ENCODE peak calls at places on chromosomes 6 and 20, in five cellular contexts. S, L, X, Y and W are unnamed samples.

GRCh38 chr6:148835920-148836441 is 89.2 kb downstream of the UST start:
- DNase-seq in S (peak), L (peak), X (no peak), Y (no peak), W (peak)

GRCh38 chr6:89508755-89509563 is 76.0 kb downstream of the ANKRD6 start:
- DNase-seq in S (no peak), L (no peak), X (no peak), Y (no peak), W (no peak)

GRCh38 chr20:57661201-57662027 is 41.2 kb upstream of the ZBP1 start:
- DNase-seq in S (no peak), L (no peak), X (no peak), Y (no peak), W (no peak)

GRCh38 chr20:19903168-19903676 is 113.9 kb upstream of the NAA20 start:
- DNase-seq in S (peak), L (peak), X (no peak), Y (peak), W (peak)

GRCh38 chr6:142945446-142946180 is 637 bp upstream of the HIVEP2 start:
- DNase-seq in S (no peak), L (no peak), X (no peak), Y (peak), W (peak)

GRCh38 chr6:119276211-119276610 is 73.3 kb downstream of the MAN1A1 start:
- DNase-seq in S (peak), L (no peak), X (no peak), Y (no peak), W (no peak)

GRCh38 chr6:89940225-89941027 is 46.2 kb downstream of the GJA10 start:
- DNase-seq in S (peak), L (peak), X (peak), Y (peak), W (peak)

GRCh38 chr20:8267009-8267408 is 134.9 kb downstream of the PLCB1 start:
- DNase-seq in S (no peak), L (no peak), X (no peak), Y (no peak), W (no peak)

GRCh38 chr6:18367371-18367770 is 19.8 kb upstream of the RNF144B start:
- DNase-seq in S (no peak), L (no peak), X (no peak), Y (no peak), W (no peak)

GRCh38 chr6:82955841-82956240 is 109.8 kb downstream of the UBE3D start:
- DNase-seq in S (peak), L (peak), X (no peak), Y (no peak), W (no peak)

GRCh38 chr6:106161475-106161874 is 75.3 kb downstream of the PRDM1 start:
- DNase-seq in S (no peak), L (no peak), X (no peak), Y (no peak), W (no peak)

GRCh38 chr6:100554228-100554627 is 89.5 kb upstream of the SIM1 start:
- DNase-seq in S (no peak), L (no peak), X (no peak), Y (no peak), W (no peak)

GRCh38 chr6:72739368-72739779 is 117.5 kb downstream of the KCNQ5 start:
- DNase-seq in S (no peak), L (no peak), X (no peak), Y (peak), W (peak)

GRCh38 chr20:7003598-7003997 is 236.1 kb downstream of the BMP2 start:
- DNase-seq in S (no peak), L (no peak), X (no peak), Y (no peak), W (no peak)

GRCh38 chr6:38876470-38876869 is 161.4 kb downstream of the DNAH8 start:
- DNase-seq in S (no peak), L (no peak), X (no peak), Y (no peak), W (peak)

GRCh38 chr20:12808006-12808567 is 200.7 kb upstream of the SPTLC3 start:
- DNase-seq in S (no peak), L (no peak), X (no peak), Y (no peak), W (no peak)
- TF ChIP-seq CTCF in S (no peak), L (no peak), X (no peak), Y (no peak), W (no peak)

GRCh38 chr6:109478222-109478805 is 4.7 kb downstream of the ZBTB24 start:
- DNase-seq in S (peak), L (no peak), X (no peak), Y (no peak), W (no peak)
- TF ChIP-seq CTCF in S (no peak), L (no peak), X (no peak), Y (no peak), W (no peak)

GRCh38 chr6:11241793-11242201 is 9.3 kb upstream of the NEDD9 start:
- DNase-seq in S (peak), L (no peak), X (peak), Y (no peak), W (no peak)
- TF ChIP-seq CTCF in S (peak), L (peak), X (peak), Y (no peak), W (no peak)

DNA sequence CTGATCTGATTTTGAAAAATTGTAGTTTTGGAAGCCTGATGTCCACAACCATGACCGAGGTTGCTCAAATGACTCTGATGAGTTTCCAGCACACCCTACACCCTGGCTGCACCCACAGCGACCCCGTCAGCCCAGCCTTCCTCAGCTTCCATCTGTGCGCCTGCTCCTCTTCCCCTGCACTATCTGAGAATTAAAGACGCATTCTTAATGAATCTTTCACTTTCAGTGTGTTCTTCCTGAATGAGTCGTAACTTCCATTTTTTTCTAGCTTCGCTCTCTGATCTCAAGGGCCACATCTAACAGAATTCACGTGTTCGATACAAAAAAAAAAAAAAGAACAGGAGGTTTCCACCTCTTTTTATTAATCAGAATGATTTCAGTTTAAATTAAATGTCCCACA is 21.3 kb upstream of the RREB1 start:
- DNase-seq in S (peak), L (peak), X (peak), Y (no peak), W (peak)
- TF ChIP-seq CTCF in S (peak), L (no peak), X (no peak), Y (no peak), W (no peak)

GRCh38 chr6:112300888-112301287 is 46.2 kb upstream of the RFPL4B start:
- DNase-seq in S (peak), L (no peak), X (no peak), Y (no peak), W (no peak)

GRCh38 chr6:112298021-112298745 is 43.8 kb upstream of the LAMA4 start:
- DNase-seq in S (peak), L (peak), X (no peak), Y (no peak), W (no peak)

GRCh38 chr6:112296694-112297093 is 42.3 kb upstream of the LAMA4 start:
- DNase-seq in S (no peak), L (peak), X (no peak), Y (no peak), W (no peak)

GRCh38 chr6:112298816-112299281 is 44.5 kb upstream of the LAMA4 start:
- DNase-seq in S (peak), L (peak), X (no peak), Y (no peak), W (no peak)

DNA sequence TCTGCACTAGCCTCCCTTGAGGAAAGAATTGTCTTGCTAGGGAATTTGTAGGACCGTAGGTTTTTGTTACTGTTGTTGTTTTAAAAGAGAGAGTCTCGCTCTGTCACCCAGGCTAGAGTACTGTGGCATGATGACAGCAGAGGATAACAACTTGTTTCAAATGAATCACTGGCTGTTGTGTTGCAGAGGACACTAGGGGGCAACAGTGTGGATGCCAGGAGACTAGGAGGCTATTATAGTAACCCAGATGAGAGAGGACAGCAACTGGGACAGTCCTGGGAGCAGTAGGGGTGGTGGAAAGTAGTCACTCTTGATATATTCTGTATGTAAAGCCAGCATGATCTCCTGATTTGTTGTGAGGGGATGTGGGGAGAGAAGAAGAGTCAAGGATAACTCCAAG is 41.8 kb upstream of the LAMA4 start:
- DNase-seq in S (peak), L (peak), X (no peak), Y (peak), W (peak)
- TF ChIP-seq CTCF in S (peak), L (peak), X (no peak), Y (peak), W (no peak)

GRCh38 chr6:136474241-136474640 is 76.0 kb downstream of the MAP7 start:
- DNase-seq in S (no peak), L (no peak), X (no peak), Y (no peak), W (no peak)

GRCh38 chr6:136469154-136469553 is 81.1 kb downstream of the MAP7 start:
- DNase-seq in S (no peak), L (no peak), X (no peak), Y (no peak), W (no peak)

GRCh38 chr6:136470044-136470443 is 80.2 kb downstream of the MAP7 start:
- DNase-seq in S (no peak), L (no peak), X (no peak), Y (no peak), W (no peak)

GRCh38 chr6:136471372-136471771 is 78.8 kb downstream of the MAP7 start:
- DNase-seq in S (no peak), L (peak), X (no peak), Y (no peak), W (no peak)

GRCh38 chr6:136471922-136472321 is 78.3 kb downstream of the MAP7 start:
- DNase-seq in S (no peak), L (no peak), X (no peak), Y (no peak), W (no peak)
- TF ChIP-seq CTCF in S (no peak), L (no peak), X (no peak), Y (no peak), W (no peak)